ENCODE peak calls at places on chromosome 14, in eight cellular contexts. C is heart right ventricle, A is foreskin fibroblast, P is lung, E is natural killer cell, F is osteoblast, G is GM23338, H is heart left ventricle. R is an unnamed sample.

GRCh38 chr14:90368946-90369721 is 27.7 kb upstream of the CALM1 start:
- DNase-seq in C (no peak), A (peak), P (no peak), E (no peak), F (peak), G (no peak), H (no peak), R (no peak)

GRCh38 chr14:55071051-55071450 is 19.6 kb downstream of the MAPK1IP1L start:
- DNase-seq in C (no peak), A (no peak), P (no peak), E (no peak), F (no peak), G (no peak), H (no peak), R (no peak)

GRCh38 chr14:30648471-30648870 is 26.4 kb downstream of the SCFD1 start:
- DNase-seq in C (no peak), A (no peak), P (no peak), E (no peak), F (no peak), G (no peak), H (no peak), R (no peak)

GRCh38 chr14:21668377-21668776 is 5.2 kb downstream of the OR4E1 start:
- DNase-seq in C (no peak), A (no peak), P (no peak), E (no peak), F (no peak), G (no peak), H (no peak), R (no peak)

GRCh38 chr14:77037886-77038511 is 9.5 kb upstream of the IRF2BPL start:
- DNase-seq in C (no peak), A (no peak), P (no peak), E (peak), F (peak), G (peak), H (peak), R (peak)

GRCh38 chr14:90301580-90302181 is 30.1 kb downstream of the NRDE2 start:
- DNase-seq in C (no peak), A (peak), P (no peak), E (no peak), F (peak), G (peak), H (no peak), R (no peak)

GRCh38 chr14:22819191-22819988 is 4.2 kb upstream of the SLC7A7 start:
- DNase-seq in C (peak), A (no peak), P (no peak), E (no peak), F (peak), G (peak), H (peak), R (no peak)

GRCh38 chr14:75165586-75166391 is 10.6 kb downstream of the TMED10 start:
- DNase-seq in C (no peak), A (no peak), P (no peak), E (no peak), F (no peak), G (no peak), H (no peak), R (no peak)

GRCh38 chr14:100406505-100407131 is 83.5 kb downstream of the SLC25A47 start:
- DNase-seq in C (no peak), A (no peak), P (no peak), E (no peak), F (no peak), G (no peak), H (no peak), R (peak)

GRCh38 chr14:68825729-68826128 is 32.9 kb upstream of the ZFP36L1 start:
- DNase-seq in C (no peak), A (no peak), P (peak), E (no peak), F (no peak), G (no peak), H (no peak), R (no peak)

GRCh38 chr14:54901380-54902142 is 1.1 kb downstream of the GCH1 start:
- DNase-seq in C (no peak), A (no peak), P (no peak), E (peak), F (peak), G (peak), H (no peak), R (no peak)

DNA sequence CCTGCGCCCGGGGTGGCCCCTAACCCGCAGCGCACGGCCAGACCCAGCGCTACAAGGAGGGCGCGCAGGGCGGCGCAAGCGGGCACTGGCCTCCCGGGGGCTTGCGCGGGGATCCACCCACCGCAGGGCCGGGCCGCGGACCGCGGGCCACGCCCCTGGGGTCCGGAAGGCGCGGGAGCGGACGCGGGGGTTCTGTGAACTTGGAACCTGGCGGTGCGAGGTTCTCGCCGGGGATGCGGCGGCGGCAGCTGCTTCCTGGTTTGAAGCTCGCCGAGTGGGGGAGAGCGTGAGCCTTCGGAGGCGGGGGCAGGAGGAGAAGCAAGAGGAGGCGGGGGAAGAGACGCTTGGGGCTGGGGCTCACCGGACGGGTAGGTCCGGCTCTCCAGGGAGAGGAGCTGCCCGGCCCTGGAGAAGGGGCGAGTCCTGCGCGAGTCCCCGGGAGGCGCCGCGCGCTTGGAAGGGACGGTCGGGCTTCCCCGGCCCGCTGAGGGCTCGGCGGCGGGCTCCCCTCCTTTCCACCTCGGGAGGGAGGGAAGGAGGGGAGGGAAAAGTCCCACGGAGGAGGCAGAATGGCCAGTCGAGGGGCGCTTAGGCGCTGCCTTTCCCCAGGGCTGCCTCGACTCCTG is at the start of gene PRKCH:
- DNase-seq in C (peak), A (peak), P (peak), E (peak), F (peak), G (peak), H (peak), R (peak)
- TF ChIP-seq CTCF in C (peak), A (no peak), P (no peak), E (peak), F (no peak), G (peak), H (no peak), R (peak)

DNA sequence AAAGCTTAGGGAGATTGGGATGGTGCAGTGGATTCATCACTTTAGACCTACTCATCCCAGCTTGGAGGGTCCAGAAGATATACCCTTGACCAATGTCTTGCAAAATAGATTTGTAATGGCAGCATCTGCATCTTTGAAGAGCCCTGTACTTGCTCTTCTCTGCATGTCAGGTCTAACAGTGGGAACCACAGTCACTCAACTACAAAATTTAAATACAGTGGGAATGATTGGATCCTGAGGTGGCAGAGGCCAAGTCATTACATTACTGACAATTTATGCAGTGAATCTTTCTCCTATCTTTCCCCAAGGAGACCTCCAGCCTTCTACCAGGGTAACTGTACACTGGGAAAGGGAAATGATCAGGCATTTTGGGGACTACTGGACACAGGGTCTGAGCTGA is 8.2 kb upstream of the RNASE9 start:
- DNase-seq in C (no peak), A (no peak), P (no peak), E (no peak), F (no peak), G (no peak), H (no peak), R (no peak)
- TF ChIP-seq CTCF in C (no peak), A (no peak), P (no peak), E (no peak), F (no peak), G (no peak), H (no peak), R (no peak)

GRCh38 chr14:63544641-63545234 is 1.6 kb upstream of the PPP2R5E start:
- DNase-seq in C (no peak), A (peak), P (no peak), E (no peak), F (peak), G (no peak), H (no peak), R (no peak)
- TF ChIP-seq CTCF in C (peak), A (peak), P (peak), E (no peak), F (peak), G (peak), H (peak), R (no peak)

GRCh38 chr14:48398675-48399282 is 723.4 kb upstream of the MDGA2 start:
- DNase-seq in C (no peak), A (peak), P (no peak), E (no peak), F (no peak), G (peak), H (no peak), R (no peak)
- TF ChIP-seq CTCF in C (peak), A (peak), P (no peak), E (no peak), F (peak), G (peak), H (peak), R (peak)